ENCODE peak calls at places on chromosomes 6 and 20, in five cellular contexts. C is stimulated activated CD4-positive, alpha-beta T cell treated with anti-CD3 and anti-CD28 coated beads, Interleukin-15, amount 100 ng/mL, for 24 hours; L is ACHN; P is head of caudate nucleus; T is heart right ventricle. W is an unnamed sample.

GRCh38 chr6:7219310-7219709 is 93.7 kb downstream of the SSR1 start:
- DNase-seq in T (no peak), C (no peak), L (peak; percentile 49), P (no peak), W (no peak)

GRCh38 chr20:62123450-62124118 is 1.3 kb downstream of the LSM14B start:
- DNase-seq in L (no peak), P (no peak), C (no peak), T (no peak), W (no peak)

GRCh38 chr6:152129606-152130249 is 322.2 kb downstream of the ESR1 start:
- DNase-seq in T (no peak), C (no peak), L (no peak), P (no peak), W (no peak)

GRCh38 chr6:16437984-16438383 is 199.6 kb downstream of the GMPR start:
- DNase-seq in T (no peak), L (no peak), C (peak; percentile 48), P (no peak), W (no peak)

GRCh38 chr20:47461120-47461685 is 40.5 kb upstream of the NCOA3 start:
- DNase-seq in C (no peak), T (no peak), L (no peak), P (no peak), W (no peak)

GRCh38 chr20:46022411-46023147 is 6.4 kb upstream of the SLC12A5 start:
- DNase-seq in C (peak; percentile 84), L (peak; percentile 49), T (peak; percentile 39), P (peak; percentile 68), W (peak; percentile 58)

GRCh38 chr6:63496388-63496804 is 75.9 kb upstream of the LOC128125822 start:
- DNase-seq in L (no peak), T (no peak), C (no peak), P (no peak), W (no peak)

GRCh38 chr6:149867876-149868640 is 3.9 kb upstream of the LRP11 start:
- DNase-seq in L (no peak), C (no peak), T (no peak), P (no peak), W (no peak)

GRCh38 chr20:51347871-51348270 is 194.6 kb downstream of the NFATC2 start:
- DNase-seq in T (no peak), L (no peak), C (no peak), P (no peak), W (no peak)

GRCh38 chr20:33351696-33352095 is 49.6 kb downstream of the CDK5RAP1 start:
- DNase-seq in L (no peak), C (no peak), P (no peak), T (no peak), W (no peak)

GRCh38 chr6:106586815-106587214 is 42.5 kb downstream of the RTN4IP1 start:
- DNase-seq in C (no peak), L (no peak), T (no peak), P (no peak), W (no peak)

GRCh38 chr20:17835941-17836861 is 132.4 kb downstream of the SNX5 start:
- DNase-seq in C (no peak), P (no peak), L (no peak), T (peak; percentile 87), W (no peak)

GRCh38 chr6:91042656-91043055 is 455.8 kb upstream of the MAP3K7 start:
- DNase-seq in L (no peak), P (no peak), C (no peak), T (no peak), W (no peak)

GRCh38 chr6:155013457-155013876 is 18.4 kb downstream of the TIAM2 start:
- DNase-seq in T (no peak), P (no peak), C (no peak), L (no peak), W (peak; percentile 90)

GRCh38 chr20:10576411-10576810 is 97.4 kb downstream of the JAG1 start:
- DNase-seq in C (no peak), P (no peak), L (no peak), T (no peak), W (no peak)

GRCh38 chr6:110367825-110368224 is 9.7 kb upstream of the METTL24 start:
- DNase-seq in P (no peak), C (no peak), T (no peak), L (no peak), W (no peak)

GRCh38 chr6:154569136-154569862 is 58.8 kb upstream of the CNKSR3 start:
- DNase-seq in C (no peak), P (no peak), L (no peak), T (no peak), W (peak; percentile 4)

GRCh38 chr6:18883268-18883667 is 496.1 kb downstream of the RNF144B start:
- DNase-seq in T (no peak), C (no peak), L (no peak), P (no peak), W (peak; percentile 15)

GRCh38 chr6:150191809-150192208 is 49.0 kb downstream of the PPP1R14C start:
- DNase-seq in P (no peak), C (no peak), L (peak; percentile 4), T (no peak), W (no peak)

GRCh38 chr20:35904982-35905663 is 49.2 kb downstream of the SCAND1 start:
- DNase-seq in P (no peak), L (no peak), T (no peak), C (no peak), W (no peak)

GRCh38 chr20:48667889-48668413 is 159.8 kb downstream of the PREX1 start:
- DNase-seq in C (no peak), L (no peak), P (no peak), T (no peak), W (no peak)

GRCh38 chr6:108174371-108175175 is 8.8 kb downstream of the NR2E1 start:
- DNase-seq in L (no peak), P (no peak), C (peak; percentile 49), T (peak; percentile 21), W (no peak)

GRCh38 chr20:40677343-40677924 is 11.6 kb downstream of the MAFB start:
- DNase-seq in T (no peak), L (no peak), P (no peak), C (no peak), W (no peak)

GRCh38 chr6:118685823-118686449 is 34.5 kb upstream of the CEP85L start:
- DNase-seq in T (no peak), P (no peak), C (no peak), L (no peak), W (no peak)

GRCh38 chr6:170137911-170138910 is 152.7 kb downstream of the DLL1 start:
- DNase-seq in P (no peak), C (no peak), L (no peak), T (no peak), W (no peak)

GRCh38 chr6:157679605-157680580 is 143.2 kb upstream of the SNX9 start:
- DNase-seq in C (no peak), P (no peak), T (no peak), L (no peak), W (no peak)

GRCh38 chr6:37479266-37479854 is 20.3 kb downstream of the CCDC167 start:
- DNase-seq in C (no peak), L (no peak), T (no peak), P (no peak), W (no peak)

GRCh38 chr20:62088258-62089127 is 22.8 kb upstream of the TAF4 start:
- DNase-seq in L (peak; percentile 25), T (no peak), P (no peak), C (no peak), W (no peak)

GRCh38 chr6:132648356-132648755 is 10.6 kb downstream of the TAAR1 start:
- DNase-seq in T (no peak), L (no peak), C (peak; percentile 6), P (no peak), W (no peak)

GRCh38 chr6:134503542-134504281 is 185.8 kb upstream of the SGK1 start:
- DNase-seq in T (no peak), L (no peak), C (no peak), P (no peak), W (no peak)

GRCh38 chr6:25172819-25173218 is 106.4 kb upstream of the CARMIL1 start:
- DNase-seq in P (no peak), L (peak; percentile 9), T (no peak), C (no peak), W (no peak)

GRCh38 chr6:136225496-136225895 is 24.6 kb downstream of the MTFR2 start:
- DNase-seq in C (peak; percentile 46), P (no peak), T (no peak), L (no peak), W (no peak)

GRCh38 chr6:5084192-5084786 is 852 bp upstream of the PPP1R3G start:
- DNase-seq in P (peak; percentile 40), T (no peak), C (peak; percentile 9), L (peak; percentile 44), W (no peak)

GRCh38 chr6:168210239-168211107 is 109.1 kb downstream of the DACT2 start:
- DNase-seq in P (no peak), T (no peak), L (no peak), C (no peak), W (no peak)